ENCODE peak calls at places on chromosomes 1 and 21, in ten cellular contexts. F, S, U, X, N, Z, O, J, P and E are unnamed samples.

GRCh38 chr1:117646007-117646913 is 40.4 kb downstream of the TENT5C start:
- DNase-seq in Z (no peak), F (no peak), U (no peak), S (no peak), J (no peak), O (no peak), N (peak), X (no peak), P (no peak), E (no peak)

GRCh38 chr21:45392206-45392971 is 12.6 kb upstream of the COL18A1 start:
- DNase-seq in P (no peak), S (no peak), U (no peak), J (no peak), X (no peak), O (no peak), Z (no peak), F (no peak), N (no peak), E (no peak)

GRCh38 chr1:228003461-228004330 is 3.1 kb upstream of the WNT3A start:
- DNase-seq in J (no peak), U (no peak), N (no peak), F (no peak), O (no peak), S (no peak), X (no peak), Z (no peak), P (no peak), E (no peak)

GRCh38 chr21:45451771-45452182 is 46.8 kb downstream of the COL18A1 start:
- DNase-seq in N (no peak), X (no peak), O (no peak), S (no peak), J (no peak), P (no peak), U (no peak), F (no peak), Z (no peak), E (no peak)

GRCh38 chr1:108878678-108879077 is 1.9 kb downstream of the GPSM2 start:
- DNase-seq in J (no peak), N (no peak), O (no peak), S (no peak), P (no peak), Z (no peak), F (no peak), U (no peak), X (no peak), E (no peak)

GRCh38 chr1:5505944-5506343 is 486.3 kb downstream of the NPHP4 start:
- DNase-seq in O (no peak), F (no peak), X (no peak), S (no peak), N (no peak), U (no peak), J (no peak), Z (no peak), P (no peak), E (no peak)

GRCh38 chr1:46807046-46807972 is 8.5 kb downstream of the CYP4B1 start:
- DNase-seq in O (no peak), J (no peak), N (no peak), X (no peak), F (no peak), S (no peak), U (no peak), Z (no peak), P (no peak), E (no peak)

GRCh38 chr1:41587791-41588190 is 103.3 kb upstream of the EDN2 start:
- DNase-seq in X (no peak), O (no peak), N (no peak), S (no peak), J (no peak), F (no peak), Z (no peak), P (no peak), U (no peak), E (no peak)

GRCh38 chr21:44875341-44875740 is 1.9 kb upstream of the PTTG1IP start:
- DNase-seq in X (no peak), Z (peak), N (peak), U (no peak), P (no peak), S (peak), F (no peak), J (peak), O (no peak), E (no peak)

GRCh38 chr1:20640183-20640597 is 6.9 kb downstream of the PINK1 start:
- DNase-seq in O (peak), U (peak), P (no peak), S (peak), F (no peak), N (peak), X (peak), J (peak), Z (peak), E (peak)

GRCh38 chr1:184541537-184542152 is 154.8 kb downstream of the C1orf21 start:
- DNase-seq in X (no peak), N (no peak), O (no peak), F (no peak), Z (no peak), J (no peak), P (no peak), U (no peak), S (no peak), E (no peak)

GRCh38 chr1:13832536-13832935 is 132.5 kb downstream of the PRDM2 start:
- DNase-seq in O (no peak), P (no peak), N (no peak), U (no peak), S (no peak), J (no peak), F (no peak), Z (no peak), X (no peak), E (no peak)